ENCODE peak calls at places on chromosomes 6 and 20, in four cellular contexts. E is spleen, A is BE2C, N is left ventricle myocardium inferior. H is an unnamed sample.

GRCh38 chr6:105759946-105760345 is 326.2 kb upstream of the PRDM1 start:
- DNase-seq in E (no peak), A (no peak), N (no peak), H (no peak)

GRCh38 chr6:3231213-3232016 is 4.0 kb upstream of the TUBB2B start:
- DNase-seq in E (no peak), A (peak), N (peak), H (no peak)

GRCh38 chr20:41046716-41047115 is 18.1 kb downstream of the TOP1 start:
- DNase-seq in E (no peak), A (no peak), N (no peak), H (no peak)

GRCh38 chr6:16873698-16874097 is 112.4 kb upstream of the ATXN1 start:
- DNase-seq in E (no peak), A (no peak), N (no peak), H (no peak)

GRCh38 chr20:56893206-56893605 is 264.1 kb downstream of the TFAP2C start:
- DNase-seq in E (no peak), A (no peak), N (no peak), H (no peak)

GRCh38 chr20:62770916-62771315 is 25.4 kb upstream of the MRGBP start:
- DNase-seq in E (peak), A (no peak), N (no peak), H (peak)

GRCh38 chr6:133699986-133700385 is 188.9 kb upstream of the TCF21 start:
- DNase-seq in E (no peak), A (no peak), N (no peak), H (no peak)

GRCh38 chr6:16930432-16930831 is 169.2 kb upstream of the ATXN1 start:
- DNase-seq in E (no peak), A (no peak), N (no peak), H (no peak)

GRCh38 chr20:12882832-12883506 is 125.8 kb upstream of the SPTLC3 start:
- DNase-seq in E (no peak), A (no peak), N (no peak), H (no peak)

GRCh38 chr6:26257272-26257671 is 107.7 kb upstream of the BTN3A2 start:
- DNase-seq in E (no peak), A (no peak), N (no peak), H (no peak)

GRCh38 chr6:15781333-15781732 is 118.5 kb upstream of the DTNBP1 start:
- DNase-seq in E (no peak), A (no peak), N (no peak), H (no peak)

DNA sequence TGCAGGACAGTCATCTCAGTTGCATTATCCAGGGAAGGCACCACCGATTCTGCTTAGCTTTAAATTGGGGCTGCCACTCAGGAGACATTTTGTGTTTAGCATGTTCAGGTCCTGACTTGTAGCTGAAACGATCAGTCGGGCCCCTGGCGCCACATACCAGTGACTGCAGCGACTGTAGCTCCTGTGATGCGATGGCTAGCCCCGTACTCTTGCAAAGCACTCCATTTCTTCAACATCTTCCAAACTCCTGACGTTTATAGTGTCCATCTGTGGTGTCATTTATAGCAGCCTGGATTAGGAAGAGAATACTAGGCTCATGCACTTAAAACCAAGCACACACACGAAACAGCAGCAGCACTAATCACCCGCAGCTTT is 13.0 kb downstream of the POU3F2 start:
- DNase-seq in E (no peak), A (no peak), N (no peak), H (no peak)
- H3K4me3 ChIP-seq in E (no peak), A (peak), N (peak), H (no peak)

GRCh38 chr6:35495258-35496035 is 1.4 kb downstream of the TEAD3 start:
- DNase-seq in E (no peak), A (no peak), N (no peak), H (no peak)
- H3K4me3 ChIP-seq in E (peak), A (peak), N (peak), H (peak)

GRCh38 chr20:31838646-31839292 is 6.6 kb downstream of the FOXS1 start:
- DNase-seq in E (no peak), A (no peak), N (no peak), H (no peak)

GRCh38 chr20:31835554-31835953 is 9.8 kb downstream of the FOXS1 start:
- DNase-seq in E (no peak), A (no peak), N (no peak), H (no peak)

GRCh38 chr20:31837896-31838397 is 7.5 kb downstream of the FOXS1 start:
- DNase-seq in E (peak), A (no peak), N (no peak), H (no peak)

GRCh38 chr20:31835977-31836852 is 9.2 kb downstream of the FOXS1 start:
- DNase-seq in E (no peak), A (peak), N (peak), H (peak)

GRCh38 chr20:31836853-31837608 is 8.4 kb downstream of the FOXS1 start:
- DNase-seq in E (no peak), A (peak), N (no peak), H (no peak)
- H3K4me3 ChIP-seq in E (no peak), A (no peak), N (no peak), H (no peak)

GRCh38 chr6:5659467-5659866 is 347.3 kb downstream of the NRN1 start:
- DNase-seq in E (no peak), A (no peak), N (no peak), H (no peak)

GRCh38 chr6:5662797-5663196 is 343.9 kb downstream of the NRN1 start:
- DNase-seq in E (no peak), A (no peak), N (no peak), H (no peak)

GRCh38 chr6:5663256-5663655 is 343.5 kb downstream of the NRN1 start:
- DNase-seq in E (no peak), A (peak), N (no peak), H (no peak)

GRCh38 chr6:5657684-5658429 is 348.9 kb downstream of the NRN1 start:
- DNase-seq in E (no peak), A (no peak), N (no peak), H (no peak)

DNA sequence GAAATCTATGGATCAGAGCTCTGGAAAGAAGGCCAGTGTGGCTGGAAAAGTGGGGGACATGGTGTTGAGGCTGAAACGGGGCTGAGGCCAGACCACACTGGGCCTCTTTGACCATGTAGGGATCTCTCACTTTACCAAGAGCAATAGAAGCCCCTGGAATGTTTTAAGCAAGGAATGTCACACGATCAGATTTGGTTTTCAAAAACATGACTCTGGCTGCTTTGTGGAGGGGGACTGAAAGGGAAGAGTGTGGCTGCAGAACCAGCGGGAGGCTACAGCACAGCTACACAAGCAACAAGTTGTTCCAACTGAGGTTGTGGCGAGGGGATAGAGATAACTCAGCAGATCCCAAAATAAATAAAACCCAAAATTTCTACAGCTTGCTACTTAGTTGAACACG is 346.0 kb downstream of the NRN1 start:
- DNase-seq in E (no peak), A (no peak), N (no peak), H (no peak)
- H3K4me3 ChIP-seq in E (no peak), A (no peak), N (no peak), H (no peak)

GRCh38 chr6:33787336-33787953 is 1.5 kb downstream of the LEMD2 start:
- DNase-seq in E (no peak), A (no peak), N (no peak), H (no peak)
- H3K4me3 ChIP-seq in E (peak), A (peak), N (peak), H (peak)

GRCh38 chr6:139154885-139155547 is 20.1 kb downstream of the HECA start:
- DNase-seq in E (no peak), A (no peak), N (no peak), H (no peak)
- H3K4me3 ChIP-seq in E (no peak), A (no peak), N (no peak), H (no peak)

DNA sequence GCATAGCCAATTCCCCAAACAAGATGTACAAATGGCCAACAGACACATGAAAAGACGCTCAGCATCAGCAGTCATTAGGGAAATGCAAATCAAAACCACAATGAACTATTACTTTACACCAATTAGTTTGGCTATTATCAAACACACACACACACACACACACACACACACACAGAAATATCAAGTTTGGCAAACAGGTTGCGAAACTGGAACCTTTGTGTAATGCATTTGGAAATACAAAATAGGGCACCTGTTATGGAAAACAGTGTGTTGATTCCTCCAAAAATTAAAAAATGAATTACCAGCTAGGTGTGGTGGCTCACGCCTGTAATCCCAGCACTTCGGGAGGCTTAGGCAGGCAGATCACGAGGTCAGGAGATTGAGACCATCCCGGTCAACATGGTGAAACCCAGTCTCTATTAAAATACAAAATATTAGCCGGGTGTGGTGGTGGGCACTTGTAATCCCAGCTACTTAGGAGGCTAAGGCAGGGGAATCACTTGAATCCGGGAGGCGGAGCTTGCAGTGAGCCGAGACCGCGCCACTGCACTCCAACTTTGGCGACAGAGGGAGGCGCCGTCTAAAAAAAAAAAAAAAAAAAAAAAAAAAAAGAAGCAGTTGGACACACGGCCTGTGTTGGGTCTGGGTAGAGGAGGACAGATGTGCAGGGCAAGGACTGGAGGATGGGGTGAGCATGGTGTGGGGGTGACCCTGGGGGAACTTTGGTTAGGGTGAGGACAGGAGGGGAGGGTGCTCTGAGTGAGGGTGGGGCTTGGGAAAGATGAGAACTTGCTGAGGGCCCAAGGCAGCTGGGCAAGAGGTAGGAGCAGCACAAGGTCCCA is 23.8 kb downstream of the HLA-F start:
- DNase-seq in E (no peak), A (no peak), N (no peak), H (no peak)
- H3K4me3 ChIP-seq in E (no peak), A (no peak), N (peak), H (no peak)

GRCh38 chr6:108619431-108620197 is 58.9 kb downstream of the FOXO3 start:
- DNase-seq in E (no peak), A (no peak), N (no peak), H (no peak)
- H3K4me3 ChIP-seq in E (no peak), A (no peak), N (no peak), H (no peak)

H was measured in aorta.